ENCODE peak calls at places on chromosomes 7 and 10, in seven cellular contexts. One of them, this sample, is unnamed.
A peak's percentile ranks its signal among the peaks of the same experiment; 100 is the strongest.

GRCh38 chr10:15737635-15738034 is 17.9 kb upstream of the ITGA8 start:
- DNase-seq in activated CD4-positive, alpha-beta T cell treated with anti-CD3 and anti-CD28 coated beads, Interleukin-2, amount 10 ng/mL, durations not matched to agents 7 days and 5 days: no peak
- DNase-seq in SK-N-SH: no peak
- DNase-seq in NCI-H460: no peak
- DNase-seq in stimulated activated CD4-positive, alpha-beta T cell treated with anti-CD3 and anti-CD28 coated beads, Interleukin-4, amount 100 ng/mL, for 1 hour: no peak
- DNase-seq in NCI-H2171 treated with DMSO at 0.1 percent for 48 hours: no peak
- DNase-seq in mesothelial cell of epicardium: no peak
- DNase-seq in this sample: no peak

GRCh38 chr10:23408330-23408976 is 30.4 kb upstream of the OTUD1 start:
- DNase-seq in stimulated activated CD4-positive, alpha-beta T cell treated with anti-CD3 and anti-CD28 coated beads, Interleukin-4, amount 100 ng/mL, for 1 hour: no peak
- DNase-seq in mesothelial cell of epicardium: no peak
- DNase-seq in NCI-H460: no peak
- DNase-seq in NCI-H2171 treated with DMSO at 0.1 percent for 48 hours: peak; percentile 39
- DNase-seq in activated CD4-positive, alpha-beta T cell treated with anti-CD3 and anti-CD28 coated beads, Interleukin-2, amount 10 ng/mL, durations not matched to agents 7 days and 5 days: no peak
- DNase-seq in SK-N-SH: peak; percentile 54
- DNase-seq in this sample: no peak

GRCh38 chr7:23214423-23214822 is 32.2 kb upstream of the GPNMB start:
- DNase-seq in stimulated activated CD4-positive, alpha-beta T cell treated with anti-CD3 and anti-CD28 coated beads, Interleukin-4, amount 100 ng/mL, for 1 hour: no peak
- DNase-seq in activated CD4-positive, alpha-beta T cell treated with anti-CD3 and anti-CD28 coated beads, Interleukin-2, amount 10 ng/mL, durations not matched to agents 7 days and 5 days: no peak
- DNase-seq in NCI-H460: no peak
- DNase-seq in SK-N-SH: peak; percentile 57
- DNase-seq in NCI-H2171 treated with DMSO at 0.1 percent for 48 hours: no peak
- DNase-seq in mesothelial cell of epicardium: no peak
- DNase-seq in this sample: no peak

GRCh38 chr10:32888161-32888927 is 69.7 kb downstream of the ITGB1 start:
- DNase-seq in mesothelial cell of epicardium: no peak
- DNase-seq in NCI-H460: no peak
- DNase-seq in activated CD4-positive, alpha-beta T cell treated with anti-CD3 and anti-CD28 coated beads, Interleukin-2, amount 10 ng/mL, durations not matched to agents 7 days and 5 days: no peak
- DNase-seq in stimulated activated CD4-positive, alpha-beta T cell treated with anti-CD3 and anti-CD28 coated beads, Interleukin-4, amount 100 ng/mL, for 1 hour: no peak
- DNase-seq in NCI-H2171 treated with DMSO at 0.1 percent for 48 hours: no peak
- DNase-seq in SK-N-SH: no peak
- DNase-seq in this sample: no peak

GRCh38 chr10:74213571-74214162 is 62.6 kb downstream of the ADK start:
- DNase-seq in mesothelial cell of epicardium: no peak
- DNase-seq in NCI-H2171 treated with DMSO at 0.1 percent for 48 hours: peak; percentile 4
- DNase-seq in activated CD4-positive, alpha-beta T cell treated with anti-CD3 and anti-CD28 coated beads, Interleukin-2, amount 10 ng/mL, durations not matched to agents 7 days and 5 days: peak; percentile 43
- DNase-seq in SK-N-SH: peak; percentile 65
- DNase-seq in stimulated activated CD4-positive, alpha-beta T cell treated with anti-CD3 and anti-CD28 coated beads, Interleukin-4, amount 100 ng/mL, for 1 hour: peak; percentile 48
- DNase-seq in NCI-H460: peak; percentile 58
- DNase-seq in this sample: peak; percentile 18

GRCh38 chr7:29277436-29278215 is 83.1 kb downstream of the CHN2 start:
- DNase-seq in stimulated activated CD4-positive, alpha-beta T cell treated with anti-CD3 and anti-CD28 coated beads, Interleukin-4, amount 100 ng/mL, for 1 hour: no peak
- DNase-seq in NCI-H2171 treated with DMSO at 0.1 percent for 48 hours: no peak
- DNase-seq in NCI-H460: no peak
- DNase-seq in SK-N-SH: no peak
- DNase-seq in activated CD4-positive, alpha-beta T cell treated with anti-CD3 and anti-CD28 coated beads, Interleukin-2, amount 10 ng/mL, durations not matched to agents 7 days and 5 days: no peak
- DNase-seq in mesothelial cell of epicardium: no peak
- DNase-seq in this sample: no peak

GRCh38 chr7:117871778-117872538 is 1.3 kb downstream of the CTTNBP2 start:
- DNase-seq in SK-N-SH: peak; percentile 24
- DNase-seq in NCI-H460: no peak
- DNase-seq in mesothelial cell of epicardium: peak; percentile 49
- DNase-seq in activated CD4-positive, alpha-beta T cell treated with anti-CD3 and anti-CD28 coated beads, Interleukin-2, amount 10 ng/mL, durations not matched to agents 7 days and 5 days: no peak
- DNase-seq in NCI-H2171 treated with DMSO at 0.1 percent for 48 hours: no peak
- DNase-seq in stimulated activated CD4-positive, alpha-beta T cell treated with anti-CD3 and anti-CD28 coated beads, Interleukin-4, amount 100 ng/mL, for 1 hour: no peak
- DNase-seq in this sample: no peak

GRCh38 chr10:112532053-112532658 is 85.1 kb downstream of the VTI1A start:
- DNase-seq in stimulated activated CD4-positive, alpha-beta T cell treated with anti-CD3 and anti-CD28 coated beads, Interleukin-4, amount 100 ng/mL, for 1 hour: no peak
- DNase-seq in NCI-H2171 treated with DMSO at 0.1 percent for 48 hours: no peak
- DNase-seq in NCI-H460: no peak
- DNase-seq in SK-N-SH: no peak
- DNase-seq in activated CD4-positive, alpha-beta T cell treated with anti-CD3 and anti-CD28 coated beads, Interleukin-2, amount 10 ng/mL, durations not matched to agents 7 days and 5 days: peak; percentile 16
- DNase-seq in mesothelial cell of epicardium: no peak
- DNase-seq in this sample: no peak

GRCh38 chr7:73706122-73707044 is 13.1 kb downstream of the STX1A start:
- DNase-seq in NCI-H460: peak; percentile 78
- DNase-seq in mesothelial cell of epicardium: no peak
- DNase-seq in SK-N-SH: peak; percentile 40
- DNase-seq in stimulated activated CD4-positive, alpha-beta T cell treated with anti-CD3 and anti-CD28 coated beads, Interleukin-4, amount 100 ng/mL, for 1 hour: peak; percentile 47
- DNase-seq in activated CD4-positive, alpha-beta T cell treated with anti-CD3 and anti-CD28 coated beads, Interleukin-2, amount 10 ng/mL, durations not matched to agents 7 days and 5 days: no peak
- DNase-seq in NCI-H2171 treated with DMSO at 0.1 percent for 48 hours: peak; percentile 76
- DNase-seq in this sample: peak; percentile 63

GRCh38 chr10:32095116-32095733 is 39.0 kb upstream of the KIF5B start:
- DNase-seq in mesothelial cell of epicardium: no peak
- DNase-seq in SK-N-SH: no peak
- DNase-seq in stimulated activated CD4-positive, alpha-beta T cell treated with anti-CD3 and anti-CD28 coated beads, Interleukin-4, amount 100 ng/mL, for 1 hour: no peak
- DNase-seq in NCI-H460: no peak
- DNase-seq in NCI-H2171 treated with DMSO at 0.1 percent for 48 hours: no peak
- DNase-seq in activated CD4-positive, alpha-beta T cell treated with anti-CD3 and anti-CD28 coated beads, Interleukin-2, amount 10 ng/mL, durations not matched to agents 7 days and 5 days: no peak
- DNase-seq in this sample: no peak

GRCh38 chr10:6362879-6363278 is 160.1 kb downstream of the PFKFB3 start:
- DNase-seq in SK-N-SH: no peak
- DNase-seq in activated CD4-positive, alpha-beta T cell treated with anti-CD3 and anti-CD28 coated beads, Interleukin-2, amount 10 ng/mL, durations not matched to agents 7 days and 5 days: no peak
- DNase-seq in stimulated activated CD4-positive, alpha-beta T cell treated with anti-CD3 and anti-CD28 coated beads, Interleukin-4, amount 100 ng/mL, for 1 hour: no peak
- DNase-seq in NCI-H460: no peak
- DNase-seq in mesothelial cell of epicardium: no peak
- DNase-seq in NCI-H2171 treated with DMSO at 0.1 percent for 48 hours: no peak
- DNase-seq in this sample: no peak

GRCh38 chr7:107035446-107035845 is 9.1 kb upstream of the PRKAR2B start:
- DNase-seq in NCI-H2171 treated with DMSO at 0.1 percent for 48 hours: no peak
- DNase-seq in activated CD4-positive, alpha-beta T cell treated with anti-CD3 and anti-CD28 coated beads, Interleukin-2, amount 10 ng/mL, durations not matched to agents 7 days and 5 days: no peak
- DNase-seq in SK-N-SH: peak; percentile 27
- DNase-seq in stimulated activated CD4-positive, alpha-beta T cell treated with anti-CD3 and anti-CD28 coated beads, Interleukin-4, amount 100 ng/mL, for 1 hour: no peak
- DNase-seq in mesothelial cell of epicardium: no peak
- DNase-seq in NCI-H460: no peak
- DNase-seq in this sample: no peak

GRCh38 chr10:132306951-132307751 is 599 bp downstream of the STK32C start:
- DNase-seq in NCI-H460: peak; percentile 23
- DNase-seq in mesothelial cell of epicardium: no peak
- DNase-seq in NCI-H2171 treated with DMSO at 0.1 percent for 48 hours: no peak
- DNase-seq in activated CD4-positive, alpha-beta T cell treated with anti-CD3 and anti-CD28 coated beads, Interleukin-2, amount 10 ng/mL, durations not matched to agents 7 days and 5 days: peak; percentile 36
- DNase-seq in stimulated activated CD4-positive, alpha-beta T cell treated with anti-CD3 and anti-CD28 coated beads, Interleukin-4, amount 100 ng/mL, for 1 hour: peak; percentile 42
- DNase-seq in SK-N-SH: peak; percentile 83
- DNase-seq in this sample: no peak

GRCh38 chr7:27104244-27105149 is 2.0 kb upstream of the HOXA2 start:
- DNase-seq in NCI-H460: no peak
- DNase-seq in stimulated activated CD4-positive, alpha-beta T cell treated with anti-CD3 and anti-CD28 coated beads, Interleukin-4, amount 100 ng/mL, for 1 hour: no peak
- DNase-seq in NCI-H2171 treated with DMSO at 0.1 percent for 48 hours: no peak
- DNase-seq in activated CD4-positive, alpha-beta T cell treated with anti-CD3 and anti-CD28 coated beads, Interleukin-2, amount 10 ng/mL, durations not matched to agents 7 days and 5 days: no peak
- DNase-seq in SK-N-SH: no peak
- DNase-seq in mesothelial cell of epicardium: no peak
- DNase-seq in this sample: no peak

GRCh38 chr7:84207620-84208019 is 13.0 kb upstream of the SEMA3A start:
- DNase-seq in NCI-H460: no peak
- DNase-seq in mesothelial cell of epicardium: no peak
- DNase-seq in activated CD4-positive, alpha-beta T cell treated with anti-CD3 and anti-CD28 coated beads, Interleukin-2, amount 10 ng/mL, durations not matched to agents 7 days and 5 days: no peak
- DNase-seq in SK-N-SH: no peak
- DNase-seq in stimulated activated CD4-positive, alpha-beta T cell treated with anti-CD3 and anti-CD28 coated beads, Interleukin-4, amount 100 ng/mL, for 1 hour: no peak
- DNase-seq in NCI-H2171 treated with DMSO at 0.1 percent for 48 hours: no peak
- DNase-seq in this sample: no peak

GRCh38 chr7:52211930-52212329 is 823.5 kb upstream of the POM121L12 start:
- DNase-seq in activated CD4-positive, alpha-beta T cell treated with anti-CD3 and anti-CD28 coated beads, Interleukin-2, amount 10 ng/mL, durations not matched to agents 7 days and 5 days: no peak
- DNase-seq in SK-N-SH: no peak
- DNase-seq in stimulated activated CD4-positive, alpha-beta T cell treated with anti-CD3 and anti-CD28 coated beads, Interleukin-4, amount 100 ng/mL, for 1 hour: no peak
- DNase-seq in NCI-H460: no peak
- DNase-seq in mesothelial cell of epicardium: no peak
- DNase-seq in NCI-H2171 treated with DMSO at 0.1 percent for 48 hours: no peak
- DNase-seq in this sample: no peak

GRCh38 chr7:69399038-69399800 is 199.1 kb upstream of the AUTS2 start:
- DNase-seq in activated CD4-positive, alpha-beta T cell treated with anti-CD3 and anti-CD28 coated beads, Interleukin-2, amount 10 ng/mL, durations not matched to agents 7 days and 5 days: no peak
- DNase-seq in NCI-H2171 treated with DMSO at 0.1 percent for 48 hours: no peak
- DNase-seq in NCI-H460: peak; percentile 33
- DNase-seq in mesothelial cell of epicardium: no peak
- DNase-seq in SK-N-SH: peak; percentile 42
- DNase-seq in stimulated activated CD4-positive, alpha-beta T cell treated with anti-CD3 and anti-CD28 coated beads, Interleukin-4, amount 100 ng/mL, for 1 hour: no peak
- DNase-seq in this sample: no peak

GRCh38 chr7:29464693-29465092 is 98.9 kb upstream of the PRR15 start:
- DNase-seq in NCI-H460: no peak
- DNase-seq in stimulated activated CD4-positive, alpha-beta T cell treated with anti-CD3 and anti-CD28 coated beads, Interleukin-4, amount 100 ng/mL, for 1 hour: no peak
- DNase-seq in NCI-H2171 treated with DMSO at 0.1 percent for 48 hours: peak; percentile 25
- DNase-seq in activated CD4-positive, alpha-beta T cell treated with anti-CD3 and anti-CD28 coated beads, Interleukin-2, amount 10 ng/mL, durations not matched to agents 7 days and 5 days: no peak
- DNase-seq in mesothelial cell of epicardium: no peak
- DNase-seq in SK-N-SH: no peak
- DNase-seq in this sample: no peak

GRCh38 chr7:56097700-56098099 is 4.9 kb upstream of the PHKG1 start:
- DNase-seq in activated CD4-positive, alpha-beta T cell treated with anti-CD3 and anti-CD28 coated beads, Interleukin-2, amount 10 ng/mL, durations not matched to agents 7 days and 5 days: no peak
- DNase-seq in stimulated activated CD4-positive, alpha-beta T cell treated with anti-CD3 and anti-CD28 coated beads, Interleukin-4, amount 100 ng/mL, for 1 hour: no peak
- DNase-seq in mesothelial cell of epicardium: no peak
- DNase-seq in NCI-H460: no peak
- DNase-seq in SK-N-SH: no peak
- DNase-seq in NCI-H2171 treated with DMSO at 0.1 percent for 48 hours: no peak
- DNase-seq in this sample: no peak

GRCh38 chr10:78398385-78398784 is 364.7 kb downstream of the RPS24 start:
- DNase-seq in stimulated activated CD4-positive, alpha-beta T cell treated with anti-CD3 and anti-CD28 coated beads, Interleukin-4, amount 100 ng/mL, for 1 hour: no peak
- DNase-seq in NCI-H460: no peak
- DNase-seq in NCI-H2171 treated with DMSO at 0.1 percent for 48 hours: no peak
- DNase-seq in activated CD4-positive, alpha-beta T cell treated with anti-CD3 and anti-CD28 coated beads, Interleukin-2, amount 10 ng/mL, durations not matched to agents 7 days and 5 days: no peak
- DNase-seq in SK-N-SH: no peak
- DNase-seq in mesothelial cell of epicardium: no peak
- DNase-seq in this sample: no peak

GRCh38 chr7:40580776-40581175 is 446.0 kb downstream of the SUGCT start:
- DNase-seq in NCI-H2171 treated with DMSO at 0.1 percent for 48 hours: no peak
- DNase-seq in stimulated activated CD4-positive, alpha-beta T cell treated with anti-CD3 and anti-CD28 coated beads, Interleukin-4, amount 100 ng/mL, for 1 hour: no peak
- DNase-seq in NCI-H460: no peak
- DNase-seq in activated CD4-positive, alpha-beta T cell treated with anti-CD3 and anti-CD28 coated beads, Interleukin-2, amount 10 ng/mL, durations not matched to agents 7 days and 5 days: no peak
- DNase-seq in SK-N-SH: no peak
- DNase-seq in mesothelial cell of epicardium: no peak
- DNase-seq in this sample: no peak

GRCh38 chr10:31431021-31431420 is 112.0 kb downstream of the ZEB1 start:
- DNase-seq in SK-N-SH: no peak
- DNase-seq in mesothelial cell of epicardium: no peak
- DNase-seq in activated CD4-positive, alpha-beta T cell treated with anti-CD3 and anti-CD28 coated beads, Interleukin-2, amount 10 ng/mL, durations not matched to agents 7 days and 5 days: no peak
- DNase-seq in stimulated activated CD4-positive, alpha-beta T cell treated with anti-CD3 and anti-CD28 coated beads, Interleukin-4, amount 100 ng/mL, for 1 hour: no peak
- DNase-seq in NCI-H460: no peak
- DNase-seq in NCI-H2171 treated with DMSO at 0.1 percent for 48 hours: no peak
- DNase-seq in this sample: no peak

GRCh38 chr10:71233491-71233892 is 21.1 kb downstream of the UNC5B start:
- DNase-seq in SK-N-SH: peak; percentile 65
- DNase-seq in mesothelial cell of epicardium: no peak
- DNase-seq in stimulated activated CD4-positive, alpha-beta T cell treated with anti-CD3 and anti-CD28 coated beads, Interleukin-4, amount 100 ng/mL, for 1 hour: no peak
- DNase-seq in NCI-H460: no peak
- DNase-seq in activated CD4-positive, alpha-beta T cell treated with anti-CD3 and anti-CD28 coated beads, Interleukin-2, amount 10 ng/mL, durations not matched to agents 7 days and 5 days: no peak
- DNase-seq in NCI-H2171 treated with DMSO at 0.1 percent for 48 hours: peak; percentile 2
- DNase-seq in this sample: peak; percentile 74

GRCh38 chr7:771241-772004 is 44.3 kb upstream of the PRKAR1B start:
- DNase-seq in NCI-H2171 treated with DMSO at 0.1 percent for 48 hours: no peak
- DNase-seq in SK-N-SH: peak; percentile 76
- DNase-seq in mesothelial cell of epicardium: no peak
- DNase-seq in NCI-H460: no peak
- DNase-seq in activated CD4-positive, alpha-beta T cell treated with anti-CD3 and anti-CD28 coated beads, Interleukin-2, amount 10 ng/mL, durations not matched to agents 7 days and 5 days: no peak
- DNase-seq in stimulated activated CD4-positive, alpha-beta T cell treated with anti-CD3 and anti-CD28 coated beads, Interleukin-4, amount 100 ng/mL, for 1 hour: no peak
- DNase-seq in this sample: no peak

GRCh38 chr10:83076443-83076842 is 1062.9 kb upstream of the GHITM start:
- DNase-seq in mesothelial cell of epicardium: no peak
- DNase-seq in stimulated activated CD4-positive, alpha-beta T cell treated with anti-CD3 and anti-CD28 coated beads, Interleukin-4, amount 100 ng/mL, for 1 hour: no peak
- DNase-seq in NCI-H2171 treated with DMSO at 0.1 percent for 48 hours: no peak
- DNase-seq in activated CD4-positive, alpha-beta T cell treated with anti-CD3 and anti-CD28 coated beads, Interleukin-2, amount 10 ng/mL, durations not matched to agents 7 days and 5 days: no peak
- DNase-seq in NCI-H460: no peak
- DNase-seq in SK-N-SH: no peak
- DNase-seq in this sample: no peak

GRCh38 chr10:74058071-74058470 is 60.2 kb downstream of the VCL start:
- DNase-seq in NCI-H460: no peak
- DNase-seq in activated CD4-positive, alpha-beta T cell treated with anti-CD3 and anti-CD28 coated beads, Interleukin-2, amount 10 ng/mL, durations not matched to agents 7 days and 5 days: peak; percentile 9
- DNase-seq in mesothelial cell of epicardium: no peak
- DNase-seq in SK-N-SH: no peak
- DNase-seq in NCI-H2171 treated with DMSO at 0.1 percent for 48 hours: peak; percentile 27
- DNase-seq in stimulated activated CD4-positive, alpha-beta T cell treated with anti-CD3 and anti-CD28 coated beads, Interleukin-4, amount 100 ng/mL, for 1 hour: no peak
- DNase-seq in this sample: no peak

GRCh38 chr10:1199897-1200721 is 143.9 kb downstream of the WDR37 start:
- DNase-seq in stimulated activated CD4-positive, alpha-beta T cell treated with anti-CD3 and anti-CD28 coated beads, Interleukin-4, amount 100 ng/mL, for 1 hour: no peak
- DNase-seq in NCI-H2171 treated with DMSO at 0.1 percent for 48 hours: no peak
- DNase-seq in activated CD4-positive, alpha-beta T cell treated with anti-CD3 and anti-CD28 coated beads, Interleukin-2, amount 10 ng/mL, durations not matched to agents 7 days and 5 days: no peak
- DNase-seq in mesothelial cell of epicardium: no peak
- DNase-seq in NCI-H460: no peak
- DNase-seq in SK-N-SH: no peak
- DNase-seq in this sample: no peak

This sample was measured in NCI-H1694 treated with DMSO at 0.1 percent for 48 hours.